ENCODE peak calls at places on chromosomes 5 and 9, in nine cellular contexts. V, Q, B, X, E, Y, U, L and K are unnamed samples.

GRCh38 chr9:36128331-36128730 is 8.2 kb upstream of the GLIPR2 start:
- DNase-seq in V (no peak), Q (no peak), B (no peak), X (no peak), E (no peak), Y (no peak), U (no peak), L (no peak), K (no peak)

GRCh38 chr9:104256031-104256709 is 162.1 kb downstream of the SMC2 start:
- DNase-seq in V (no peak), Q (no peak), B (no peak), X (no peak), E (no peak), Y (no peak), U (no peak), L (no peak), K (no peak)

GRCh38 chr5:151087475-151087874 is 6.6 kb upstream of the TNIP1 start:
- DNase-seq in V (no peak), Q (no peak), B (no peak), X (no peak), E (no peak), Y (no peak), U (no peak), L (no peak), K (no peak)

GRCh38 chr9:70947519-70947918 is 173.9 kb downstream of the TRPM3 start:
- DNase-seq in V (no peak), Q (no peak), B (no peak), X (no peak), E (no peak), Y (no peak), U (no peak), L (no peak), K (no peak)

GRCh38 chr5:135048930-135049329 is 14.9 kb upstream of the PITX1 start:
- DNase-seq in V (no peak), Q (no peak), B (no peak), X (no peak), E (no peak), Y (no peak), U (no peak), L (no peak), K (no peak)

GRCh38 chr9:15178621-15179020 is 128.4 kb downstream of the TTC39B start:
- DNase-seq in V (no peak), Q (no peak), B (no peak), X (no peak), E (no peak), Y (no peak), U (no peak), L (no peak), K (no peak)

GRCh38 chr9:127809562-127810377 is 7.1 kb downstream of the FPGS start:
- DNase-seq in V (no peak), Q (no peak), B (no peak), X (no peak), E (no peak), Y (no peak), U (no peak), L (no peak), K (no peak)

GRCh38 chr5:141914154-141914743 is 9.4 kb upstream of the DELE1 start:
- DNase-seq in V (no peak), Q (peak), B (no peak), X (peak), E (no peak), Y (no peak), U (peak), L (no peak), K (peak)

GRCh38 chr5:91166040-91166807 is 216.9 kb downstream of the ARRDC3 start:
- DNase-seq in V (no peak), Q (no peak), B (no peak), X (no peak), E (no peak), Y (peak), U (peak), L (no peak), K (no peak)

GRCh38 chr5:123819818-123820217 is 307.8 kb downstream of the CSNK1G3 start:
- DNase-seq in V (no peak), Q (no peak), B (no peak), X (no peak), E (no peak), Y (peak), U (peak), L (no peak), K (no peak)

GRCh38 chr5:163619951-163620350 is 114.5 kb downstream of the MAT2B start:
- DNase-seq in V (no peak), Q (no peak), B (no peak), X (no peak), E (no peak), Y (no peak), U (no peak), L (no peak), K (no peak)